ENCODE peak calls at places on chromosomes 1 and 21, in six cellular contexts. V, M, Q, X, I and E are unnamed samples.

GRCh38 chr1:175580351-175580750 is 163.0 kb downstream of the TNR start:
- DNase-seq in I (no peak), Q (no peak), V (no peak), X (no peak), M (no peak), E (no peak)

GRCh38 chr1:150798509-150798908 is 9.6 kb downstream of the CTSK start:
- DNase-seq in M (peak), V (no peak), X (no peak), I (no peak), Q (no peak), E (no peak)

GRCh38 chr21:28624626-28625025 is 368.1 kb downstream of the LTN1 start:
- DNase-seq in V (no peak), M (no peak), Q (no peak), X (no peak), I (peak), E (peak)

GRCh38 chr1:25933479-25934365 is 27.5 kb upstream of the STMN1 start:
- DNase-seq in I (no peak), V (no peak), M (no peak), Q (no peak), X (peak), E (no peak)

GRCh38 chr1:209030454-209031167 is 552.9 kb upstream of the CAMK1G start:
- DNase-seq in X (no peak), Q (no peak), I (no peak), V (no peak), M (no peak), E (no peak)

GRCh38 chr1:109274533-109275476 is 8.1 kb downstream of the PSRC1 start:
- DNase-seq in X (no peak), Q (peak), I (peak), V (no peak), M (peak), E (peak)

GRCh38 chr21:41322496-41323382 is 6.1 kb downstream of the FAM3B start:
- DNase-seq in Q (peak), V (no peak), X (no peak), I (no peak), M (no peak), E (no peak)

GRCh38 chr1:174726167-174726879 is 273.4 kb upstream of the CACYBP start:
- DNase-seq in X (peak), M (peak), I (no peak), Q (no peak), V (no peak), E (peak)

GRCh38 chr1:175690926-175691325 is 52.5 kb downstream of the TNR start:
- DNase-seq in M (no peak), Q (no peak), X (no peak), V (no peak), I (no peak), E (no peak)

GRCh38 chr1:107277022-107277421 is 136.2 kb downstream of the NTNG1 start:
- DNase-seq in I (peak), V (peak), Q (no peak), M (peak), X (peak), E (peak)

GRCh38 chr1:220873087-220873486 is 6.2 kb upstream of the HLX start:
- DNase-seq in M (no peak), V (no peak), Q (no peak), X (no peak), I (no peak), E (no peak)

GRCh38 chr21:41045534-41046268 is 122.3 kb upstream of the BACE2 start:
- DNase-seq in V (peak), Q (no peak), I (no peak), X (peak), M (no peak), E (peak)

GRCh38 chr1:216119600-216119999 is 303.6 kb downstream of the USH2A start:
- DNase-seq in I (peak), Q (no peak), X (peak), V (no peak), M (peak), E (peak)
- TF ChIP-seq CTCF in I (peak), Q (no peak), X (peak), V (peak), M (peak), E (peak)

GRCh38 chr1:117122297-117123025 is 912 bp upstream of the TRIM45 start:
- DNase-seq in V (no peak), Q (no peak), X (no peak), M (no peak), I (no peak), E (no peak)
- TF ChIP-seq CTCF in V (peak), Q (no peak), X (no peak), M (no peak), I (no peak), E (no peak)

DNA sequence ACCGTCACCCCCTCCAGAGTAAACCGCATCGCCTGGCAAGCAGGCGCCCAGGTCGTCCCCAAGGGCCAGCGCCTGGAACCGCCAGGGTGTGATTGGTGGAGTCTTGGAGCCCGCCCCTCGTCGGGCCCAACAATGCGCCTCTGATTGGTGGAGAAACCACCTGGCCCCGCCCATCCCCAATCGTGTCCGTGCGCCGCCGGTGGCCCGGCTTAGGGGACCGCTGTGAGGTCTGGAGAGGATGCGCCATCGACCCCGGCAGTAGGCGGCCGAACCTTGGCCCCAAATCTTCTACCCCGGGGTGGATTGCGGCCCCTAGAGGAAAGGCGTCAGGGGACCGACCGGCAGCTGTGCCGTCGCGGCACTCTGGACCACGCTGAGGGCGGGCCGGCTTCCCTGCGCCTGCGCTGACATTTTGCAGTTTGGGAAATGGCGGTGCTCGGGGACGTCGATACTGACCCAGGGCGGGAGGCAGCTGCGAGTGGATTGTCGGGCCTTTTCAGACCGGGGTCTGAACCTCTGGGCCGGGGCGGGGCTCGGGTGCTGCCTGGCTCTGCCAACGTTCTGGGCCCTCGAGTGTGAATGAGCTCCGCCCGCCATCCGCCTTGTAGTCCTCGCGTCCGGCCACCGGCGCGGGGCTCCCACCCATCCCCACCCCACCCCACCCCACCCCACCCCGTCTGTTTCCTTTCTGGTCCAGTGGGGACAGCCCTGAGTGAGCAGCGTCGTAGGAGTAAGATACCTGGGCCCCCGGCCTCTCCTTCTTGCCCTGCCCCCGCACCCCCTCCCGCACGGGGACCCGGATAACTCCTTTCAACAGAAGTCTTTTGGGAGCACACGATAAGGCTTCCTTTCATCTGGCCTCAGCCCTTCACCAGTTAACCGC is 34.2 kb downstream of the SLC2A1 start:
- DNase-seq in V (peak), X (peak), Q (peak), I (peak), M (peak), E (peak)
- TF ChIP-seq CTCF in V (peak), X (no peak), Q (no peak), I (peak), M (peak), E (peak)

DNA sequence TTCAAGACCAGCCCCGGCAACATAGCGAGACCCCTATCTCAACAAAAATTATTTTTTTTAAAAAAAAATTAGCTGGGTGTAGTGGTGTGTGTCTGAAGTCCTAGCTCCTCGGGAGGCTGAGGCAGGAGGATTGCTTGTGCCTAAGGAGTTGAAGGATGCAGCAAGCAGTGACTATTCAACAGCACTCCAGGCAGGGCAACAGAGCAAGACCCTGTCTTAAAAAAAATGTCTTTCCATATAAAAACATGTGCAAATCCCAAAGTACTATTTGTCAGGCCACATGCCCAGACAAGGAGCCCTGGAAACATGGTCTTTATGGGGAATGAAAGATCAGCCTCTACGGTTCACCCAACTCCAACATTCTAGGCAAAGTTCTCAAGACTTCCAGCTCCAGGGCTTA is 13.3 kb downstream of the IFFO2 start:
- DNase-seq in I (no peak), M (no peak), Q (no peak), V (no peak), X (no peak), E (no peak)
- TF ChIP-seq CTCF in I (no peak), M (no peak), Q (no peak), V (no peak), X (no peak), E (no peak)

GRCh38 chr21:46146856-46147255 is 8.5 kb downstream of the FTCD start:
- DNase-seq in V (no peak), M (no peak), Q (peak), I (no peak), X (no peak), E (no peak)
- TF ChIP-seq CTCF in V (no peak), M (no peak), Q (no peak), I (no peak), X (no peak), E (no peak)

GRCh38 chr1:48680411-48681035 is 96.2 kb downstream of the BEND5 start:
- DNase-seq in I (no peak), V (no peak), Q (no peak), M (no peak), X (peak), E (no peak)
- TF ChIP-seq CTCF in I (no peak), V (peak), Q (no peak), M (no peak), X (peak), E (no peak)

DNA sequence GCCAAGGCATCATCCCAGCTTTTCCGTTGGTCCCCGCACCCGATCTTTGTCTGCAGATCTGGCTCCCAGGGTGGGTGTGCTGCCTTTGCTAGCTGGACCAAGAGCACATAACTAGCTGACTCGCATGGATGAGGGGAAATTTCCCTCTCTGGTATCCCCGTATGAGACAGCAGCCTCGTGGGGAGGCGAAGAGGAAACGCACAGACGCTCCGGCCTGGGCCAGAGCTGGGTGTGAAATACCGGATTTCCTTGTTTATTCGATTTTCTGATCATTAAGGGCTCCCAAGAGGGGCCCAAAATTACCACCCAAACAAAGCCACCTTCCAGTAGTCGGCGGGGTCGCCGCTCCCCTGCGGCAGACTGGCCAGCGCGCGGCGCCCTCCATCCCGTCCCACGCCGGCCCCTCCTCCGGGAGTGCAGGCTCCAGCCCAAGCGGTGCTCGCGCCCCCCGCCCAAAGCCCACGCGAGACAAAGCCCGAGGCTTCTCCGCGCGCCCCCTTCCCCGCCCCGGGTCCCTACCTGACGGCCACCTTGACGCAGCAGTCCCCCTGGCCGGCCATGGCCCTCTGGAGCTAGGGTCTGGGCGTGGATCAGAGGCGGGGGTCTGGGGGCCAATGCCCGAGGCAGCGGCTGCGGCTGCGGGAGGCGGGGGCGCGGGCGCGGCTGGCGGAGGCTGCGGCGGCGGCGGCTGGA is 544 bp downstream of the KIF21B start:
- DNase-seq in M (no peak), I (no peak), X (peak), V (peak), Q (peak), E (no peak)
- TF ChIP-seq CTCF in M (peak), I (no peak), X (peak), V (peak), Q (no peak), E (no peak)

GRCh38 chr1:167127236-167127635 is 33.4 kb downstream of the STYXL2 start:
- DNase-seq in I (no peak), Q (no peak), X (no peak), M (no peak), V (no peak), E (no peak)

GRCh38 chr1:167126317-167126716 is 32.4 kb downstream of the STYXL2 start:
- DNase-seq in I (no peak), V (no peak), X (no peak), M (no peak), Q (peak), E (no peak)

GRCh38 chr1:167126811-167127210 is 32.9 kb downstream of the STYXL2 start:
- DNase-seq in X (no peak), Q (no peak), M (no peak), I (no peak), V (no peak), E (no peak)

GRCh38 chr1:167127661-167128060 is 33.8 kb downstream of the STYXL2 start:
- DNase-seq in Q (no peak), M (no peak), X (no peak), I (no peak), V (no peak), E (no peak)

DNA sequence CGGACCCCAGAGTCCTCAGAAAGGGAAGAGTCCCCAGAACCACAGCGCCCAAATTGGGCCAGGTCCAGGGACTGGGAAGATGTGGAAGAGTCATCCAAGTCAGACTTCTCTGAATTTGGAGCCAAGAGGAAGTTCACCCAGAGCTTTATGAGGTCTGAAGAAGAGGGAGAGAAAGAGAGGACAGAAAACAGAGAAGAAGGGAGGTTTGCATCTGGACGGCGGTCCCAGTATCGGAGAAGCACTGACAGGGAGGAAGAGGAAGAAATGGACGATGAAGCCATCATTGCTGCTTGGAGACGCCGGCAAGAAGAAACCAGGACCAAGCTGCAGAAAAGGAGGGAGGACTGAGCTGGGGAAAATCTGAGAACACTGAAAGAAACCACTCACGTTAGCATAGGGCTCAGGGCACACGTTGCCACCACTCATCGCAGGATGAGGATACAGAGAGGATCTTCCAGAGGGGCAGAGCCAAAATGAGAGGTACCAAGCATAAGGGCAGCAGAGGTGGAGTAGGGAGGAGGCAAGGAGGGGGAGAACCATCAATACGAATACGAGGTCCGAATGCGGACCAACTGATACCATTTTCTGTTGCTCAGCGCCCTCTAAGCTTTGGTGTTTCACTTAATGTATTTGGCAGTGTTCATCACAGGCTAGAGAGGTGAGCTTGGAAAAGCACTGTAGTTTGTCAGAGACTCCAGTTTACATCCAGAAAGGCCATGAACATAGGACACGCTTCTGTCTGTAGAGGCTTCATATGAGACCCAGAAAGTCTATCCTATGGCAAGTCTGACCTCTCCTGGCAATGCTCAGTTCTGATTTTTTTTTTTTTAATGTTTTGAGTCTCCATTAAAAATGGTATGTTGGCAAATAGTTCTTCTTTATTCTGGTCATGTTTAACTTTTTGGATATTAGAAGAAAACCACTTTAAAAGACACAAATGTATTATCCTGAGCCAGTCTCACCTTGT is 34.7 kb downstream of the STYXL2 start:
- DNase-seq in V (no peak), X (no peak), M (no peak), I (no peak), Q (no peak), E (peak)
- TF ChIP-seq CTCF in V (peak), X (no peak), M (no peak), I (peak), Q (no peak), E (peak)

GRCh38 chr1:231206856-231207255 is 34.2 kb upstream of the GNPAT start:
- DNase-seq in X (peak), I (no peak), Q (no peak), M (no peak), V (no peak), E (peak)
- TF ChIP-seq CTCF in X (no peak), I (peak), Q (no peak), M (no peak), V (no peak), E (peak)

DNA sequence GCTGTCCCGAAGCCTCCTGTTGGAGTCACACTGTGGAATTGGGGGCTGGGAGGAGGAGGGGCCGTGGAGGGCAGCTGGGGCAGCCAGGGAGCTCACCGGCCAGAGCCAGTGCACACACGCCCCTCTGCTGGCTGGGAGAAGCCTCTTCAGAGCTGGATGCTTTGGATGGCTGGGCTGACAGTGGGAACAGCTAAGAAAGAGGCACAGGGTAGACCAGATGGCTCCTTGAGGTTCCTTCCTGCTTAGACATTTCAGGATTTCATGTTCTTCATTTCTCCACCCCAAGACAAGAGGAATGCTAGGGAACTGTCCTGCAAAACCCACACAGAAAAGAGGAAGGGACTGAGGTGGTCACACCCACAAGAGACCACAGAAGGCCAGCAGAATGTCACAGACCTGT is 254.8 kb upstream of the VAMP3 start:
- DNase-seq in I (no peak), X (no peak), V (no peak), Q (peak), M (no peak), E (no peak)
- TF ChIP-seq CTCF in I (no peak), X (no peak), V (no peak), Q (no peak), M (peak), E (no peak)